ENCODE peak calls at places on chromosomes 13 and 19, in five cellular contexts. T is HepG2, O is GM12878, A is K562, M is SK-N-SH. N is an unnamed sample.

GRCh38 chr19:12331211-12331941 is 2.1 kb downstream of the ZNF563 start:
- DNase-seq in T (peak; percentile 96), O (peak; percentile 82), A (no peak), M (no peak), N (no peak)

GRCh38 chr19:56133858-56134654 is 7.0 kb upstream of the ZNF444 start:
- DNase-seq in T (no peak), O (no peak), A (no peak), M (no peak), N (no peak)

GRCh38 chr19:35710784-35711723 is 6.7 kb downstream of the ZBTB32 start:
- DNase-seq in T (no peak), O (peak; percentile 94), A (no peak), M (no peak), N (no peak)

GRCh38 chr13:60583911-60584753 is 187.1 kb downstream of the TDRD3 start:
- DNase-seq in T (no peak), O (no peak), A (peak; percentile 12), M (no peak), N (peak; percentile 6)

GRCh38 chr13:36134632-36135031 is 3.5 kb upstream of the DCLK1 start:
- DNase-seq in T (no peak), O (no peak), A (no peak), M (no peak), N (no peak)

GRCh38 chr19:13206581-13206980 is 56.4 kb downstream of the IER2 start:
- DNase-seq in T (no peak), O (no peak), A (no peak), M (no peak), N (no peak)

GRCh38 chr13:80235131-80235530 is 105.8 kb downstream of the SPRY2 start:
- DNase-seq in T (no peak), O (no peak), A (no peak), M (no peak), N (no peak)

GRCh38 chr13:111216166-111216960 is 101.3 kb downstream of the ARHGEF7 start:
- DNase-seq in T (peak; percentile 29), O (no peak), A (peak; percentile 13), M (peak; percentile 61), N (peak; percentile 20)

GRCh38 chr19:46731584-46731983 is 14.3 kb upstream of the FKRP start:
- DNase-seq in T (no peak), O (no peak), A (no peak), M (no peak), N (no peak)

GRCh38 chr19:39282021-39282420 is 13.8 kb downstream of the IFNL2 start:
- DNase-seq in T (no peak), O (no peak), A (no peak), M (no peak), N (no peak)

DNA sequence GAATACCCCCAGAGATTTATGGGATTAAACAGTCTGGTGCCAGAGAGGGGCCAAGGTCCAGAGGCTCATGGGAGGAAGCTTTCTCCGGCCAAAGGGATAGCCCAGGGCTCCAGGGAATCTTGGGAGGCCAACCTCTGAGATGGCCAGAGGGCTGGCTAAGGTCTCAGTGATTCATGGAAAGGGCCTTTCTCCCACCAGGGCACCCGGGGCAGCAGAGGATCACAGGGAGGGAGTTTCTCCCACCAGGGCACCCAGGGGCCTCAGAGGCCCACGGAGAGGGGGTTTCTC is 15.0 kb downstream of the BCAT2 start:
- DNase-seq in T (no peak), O (no peak), A (peak; percentile 10), M (no peak), N (no peak)
- TF ChIP-seq REST in T (no peak), O (no peak), A (no peak), M (no peak), N (no peak)

GRCh38 chr13:99312493-99312883 is 5.3 kb upstream of the GPR183 start:
- DNase-seq in T (no peak), O (no peak), A (no peak), M (peak; percentile 18), N (no peak)
- TF ChIP-seq EP300 in T (no peak), O (peak; percentile 12), A (no peak), M (no peak), N (no peak)

GRCh38 chr19:48715681-48716171 is 3.8 kb downstream of the MAMSTR start:
- DNase-seq in T (no peak), O (no peak), A (no peak), M (no peak), N (no peak)
- TF ChIP-seq REST in T (no peak), O (no peak), A (no peak), M (no peak), N (no peak)

GRCh38 chr19:44499962-44500949 is at the start of gene ZNF180:
- DNase-seq in T (peak; percentile 93), O (peak; percentile 80), A (peak; percentile 95), M (peak; percentile 94), N (peak; percentile 99)
- TF ChIP-seq EP300 in T (peak; percentile 6), O (peak; percentile 19), A (no peak), M (no peak), N (peak; percentile 12)

GRCh38 chr19:48502720-48503018 is 9.0 kb downstream of the LMTK3 start:
- DNase-seq in T (no peak), O (no peak), A (no peak), M (no peak), N (no peak)

GRCh38 chr19:48501961-48502719 is 9.5 kb downstream of the LMTK3 start:
- DNase-seq in T (peak; percentile 86), O (peak; percentile 59), A (peak; percentile 95), M (peak; percentile 85), N (peak; percentile 88)

GRCh38 chr19:48499352-48500090 is 12.1 kb downstream of the LMTK3 start:
- DNase-seq in T (no peak), O (no peak), A (no peak), M (no peak), N (no peak)

GRCh38 chr19:48500830-48501445 is 10.7 kb downstream of the LMTK3 start:
- DNase-seq in T (no peak), O (no peak), A (no peak), M (peak; percentile 6), N (no peak)

DNA sequence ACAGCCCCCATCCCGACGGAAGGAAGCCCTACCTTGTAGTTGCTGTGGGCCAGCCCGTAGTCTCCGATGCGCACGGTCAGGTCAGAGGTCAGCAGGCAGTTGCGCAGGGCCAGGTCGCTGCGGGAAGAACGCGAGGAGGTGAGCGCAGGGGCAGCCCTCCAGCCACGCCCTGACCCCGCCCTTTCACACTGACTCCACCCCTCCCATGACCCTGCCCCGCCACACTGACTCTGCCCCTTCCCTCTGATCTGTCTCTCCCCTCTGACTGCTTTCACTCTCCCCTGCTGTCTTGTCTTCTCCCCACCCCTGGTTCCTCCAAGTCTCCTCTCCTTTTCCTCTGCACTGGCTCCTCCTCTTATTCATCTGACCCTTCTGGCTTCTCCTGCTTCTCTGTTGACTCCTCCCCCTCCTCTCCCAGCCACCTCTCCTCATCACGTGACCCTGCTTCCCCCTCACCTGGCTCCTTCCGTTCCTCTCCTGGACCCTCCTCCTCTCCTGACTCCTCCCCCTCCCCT is 10.1 kb downstream of the LMTK3 start:
- DNase-seq in T (peak; percentile 84), O (peak; percentile 43), A (peak; percentile 93), M (no peak), N (peak; percentile 98)
- TF ChIP-seq REST in T (no peak), O (no peak), A (no peak), M (no peak), N (no peak)

GRCh38 chr13:30107536-30108136 is 199.7 kb downstream of the KATNAL1 start:
- DNase-seq in T (no peak), O (no peak), A (no peak), M (no peak), N (no peak)

GRCh38 chr13:30110301-30111070 is 196.9 kb downstream of the KATNAL1 start:
- DNase-seq in T (no peak), O (no peak), A (no peak), M (no peak), N (no peak)

GRCh38 chr13:30109471-30110135 is 197.7 kb downstream of the KATNAL1 start:
- DNase-seq in T (no peak), O (no peak), A (no peak), M (no peak), N (no peak)

GRCh38 chr13:30108216-30108912 is 199.0 kb downstream of the KATNAL1 start:
- DNase-seq in T (no peak), O (no peak), A (no peak), M (no peak), N (no peak)

DNA sequence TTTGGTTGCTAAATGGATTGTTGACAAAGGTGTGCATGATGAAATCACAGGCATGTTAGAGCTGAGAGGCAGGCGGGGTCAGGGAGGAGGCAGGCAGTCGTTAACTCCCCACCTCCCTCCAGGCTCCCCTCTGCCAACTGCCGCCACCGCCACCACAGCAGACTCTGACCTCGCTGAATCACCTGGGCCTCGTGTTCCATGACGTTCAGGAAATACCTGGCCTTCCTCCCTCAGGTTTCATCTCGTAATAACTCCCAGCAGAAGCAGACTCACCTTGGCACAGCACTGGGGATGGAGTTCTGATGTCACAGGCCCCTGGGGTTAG is 198.5 kb downstream of the KATNAL1 start:
- DNase-seq in T (peak; percentile 33), O (no peak), A (no peak), M (no peak), N (no peak)
- TF ChIP-seq EP300 in T (no peak), O (no peak), A (no peak), M (no peak), N (no peak)

GRCh38 chr13:85316501-85316900 is 482.7 kb downstream of the SLITRK6 start:
- DNase-seq in T (no peak), O (no peak), A (no peak), M (no peak), N (no peak)

GRCh38 chr13:85313761-85314503 is 485.3 kb downstream of the SLITRK6 start:
- DNase-seq in T (no peak), O (no peak), A (no peak), M (peak; percentile 24), N (peak; percentile 0)

GRCh38 chr13:85317781-85318180 is 481.4 kb downstream of the SLITRK6 start:
- DNase-seq in T (no peak), O (no peak), A (no peak), M (no peak), N (no peak)

GRCh38 chr13:85312071-85312470 is 487.1 kb downstream of the SLITRK6 start:
- DNase-seq in T (no peak), O (no peak), A (no peak), M (no peak), N (no peak)

GRCh38 chr13:85314686-85315085 is 484.5 kb downstream of the SLITRK6 start:
- DNase-seq in T (no peak), O (no peak), A (no peak), M (no peak), N (no peak)
- TF ChIP-seq REST in T (no peak), O (no peak), A (no peak), M (no peak), N (no peak)

DNA sequence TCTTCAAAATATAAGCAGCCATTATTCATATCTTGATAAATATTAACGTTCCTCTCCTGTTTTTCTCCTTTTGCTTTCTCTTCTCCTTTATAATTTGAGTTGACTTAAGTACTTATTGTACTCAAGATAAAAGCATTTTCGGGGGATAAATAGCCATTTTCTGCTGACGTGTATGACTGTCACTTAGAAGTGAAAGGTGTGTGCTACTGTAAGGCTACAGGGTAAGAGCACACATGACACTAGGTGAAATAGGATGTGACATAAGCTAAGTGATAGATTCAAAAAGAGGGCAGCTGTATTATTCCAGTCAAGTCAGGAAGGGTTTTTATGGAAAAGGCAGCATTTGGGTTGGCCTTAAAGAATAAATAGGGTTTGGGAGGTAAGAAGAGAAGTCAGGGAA is 128.5 kb downstream of the GPC6 start:
- DNase-seq in T (no peak), O (no peak), A (peak; percentile 21), M (no peak), N (no peak)
- TF ChIP-seq EP300 in T (no peak), O (no peak), A (no peak), M (no peak), N (no peak)

GRCh38 chr19:45168767-45169351 is 8.1 kb upstream of the NKPD1 start:
- DNase-seq in T (peak; percentile 70), O (no peak), A (peak; percentile 54), M (no peak), N (no peak)
- TF ChIP-seq REST in T (no peak), O (no peak), A (no peak), M (no peak), N (no peak)